ENCODE peak calls at places on chromosomes 12 and 14, in eight cellular contexts. One of them, this sample, is unnamed.

GRCh38 chr12:54033106-54033979 is 493 bp downstream of the HOXC5 start:
- DNase-seq in effector CD4-positive, alpha-beta T cell: no peak
- DNase-seq in stomach: peak; percentile 54
- DNase-seq in GM12865: no peak
- DNase-seq in iris pigment epithelial cell: peak; percentile 50
- DNase-seq in GOT3: no peak
- DNase-seq in AG10803: peak; percentile 61
- DNase-seq in MCF 10A: peak; percentile 54
- DNase-seq in this sample: no peak

GRCh38 chr12:113800201-113800600 is 165.9 kb downstream of the RBM19 start:
- DNase-seq in stomach: no peak
- DNase-seq in effector CD4-positive, alpha-beta T cell: no peak
- DNase-seq in GM12865: no peak
- DNase-seq in MCF 10A: no peak
- DNase-seq in iris pigment epithelial cell: no peak
- DNase-seq in AG10803: no peak
- DNase-seq in GOT3: no peak
- DNase-seq in this sample: no peak

GRCh38 chr14:79043194-79043889 is 873.2 kb downstream of the NRXN3 start:
- DNase-seq in MCF 10A: no peak
- DNase-seq in AG10803: no peak
- DNase-seq in effector CD4-positive, alpha-beta T cell: no peak
- DNase-seq in GM12865: no peak
- DNase-seq in iris pigment epithelial cell: no peak
- DNase-seq in stomach: no peak
- DNase-seq in GOT3: no peak
- DNase-seq in this sample: no peak

GRCh38 chr12:91964501-91964900 is 181.1 kb downstream of the BTG1 start:
- DNase-seq in effector CD4-positive, alpha-beta T cell: no peak
- DNase-seq in GM12865: no peak
- DNase-seq in iris pigment epithelial cell: no peak
- DNase-seq in AG10803: peak; percentile 35
- DNase-seq in MCF 10A: no peak
- DNase-seq in GOT3: no peak
- DNase-seq in stomach: no peak
- DNase-seq in this sample: no peak

GRCh38 chr12:59086124-59086523 is 165.8 kb upstream of the LRIG3 start:
- DNase-seq in GOT3: no peak
- DNase-seq in MCF 10A: no peak
- DNase-seq in effector CD4-positive, alpha-beta T cell: no peak
- DNase-seq in GM12865: no peak
- DNase-seq in iris pigment epithelial cell: no peak
- DNase-seq in AG10803: no peak
- DNase-seq in stomach: no peak
- DNase-seq in this sample: no peak

GRCh38 chr14:106268013-106268727 is 741.8 kb downstream of the TMEM121 start:
- DNase-seq in effector CD4-positive, alpha-beta T cell: peak; percentile 66
- DNase-seq in GM12865: peak; percentile 47
- DNase-seq in iris pigment epithelial cell: no peak
- DNase-seq in GOT3: no peak
- DNase-seq in AG10803: no peak
- DNase-seq in MCF 10A: peak; percentile 12
- DNase-seq in stomach: peak; percentile 55
- DNase-seq in this sample: peak; percentile 86

GRCh38 chr12:6871052-6871957 is 1.8 kb downstream of the SPSB2 start:
- DNase-seq in iris pigment epithelial cell: no peak
- DNase-seq in AG10803: peak; percentile 24
- DNase-seq in effector CD4-positive, alpha-beta T cell: no peak
- DNase-seq in stomach: peak; percentile 45
- DNase-seq in MCF 10A: peak; percentile 77
- DNase-seq in GM12865: peak; percentile 55
- DNase-seq in GOT3: no peak
- DNase-seq in this sample: peak; percentile 81

GRCh38 chr14:96216627-96217026 is 12.0 kb downstream of the BDKRB2 start:
- DNase-seq in GOT3: no peak
- DNase-seq in iris pigment epithelial cell: no peak
- DNase-seq in GM12865: no peak
- DNase-seq in AG10803: no peak
- DNase-seq in MCF 10A: no peak
- DNase-seq in stomach: no peak
- DNase-seq in effector CD4-positive, alpha-beta T cell: no peak
- DNase-seq in this sample: no peak

GRCh38 chr14:55702501-55702900 is 122.5 kb downstream of the KTN1 start:
- DNase-seq in iris pigment epithelial cell: no peak
- DNase-seq in GOT3: no peak
- DNase-seq in MCF 10A: no peak
- DNase-seq in effector CD4-positive, alpha-beta T cell: no peak
- DNase-seq in stomach: no peak
- DNase-seq in GM12865: no peak
- DNase-seq in AG10803: no peak
- DNase-seq in this sample: no peak

GRCh38 chr12:49807991-49808580 is 20.1 kb downstream of the NCKAP5L start:
- DNase-seq in effector CD4-positive, alpha-beta T cell: no peak
- DNase-seq in AG10803: no peak
- DNase-seq in stomach: no peak
- DNase-seq in MCF 10A: no peak
- DNase-seq in GM12865: no peak
- DNase-seq in GOT3: no peak
- DNase-seq in iris pigment epithelial cell: no peak
- DNase-seq in this sample: no peak

GRCh38 chr12:122841544-122842321 is 6.5 kb downstream of the HIP1R start:
- DNase-seq in AG10803: peak; percentile 65
- DNase-seq in stomach: peak; percentile 71
- DNase-seq in iris pigment epithelial cell: peak; percentile 67
- DNase-seq in effector CD4-positive, alpha-beta T cell: no peak
- DNase-seq in GOT3: no peak
- DNase-seq in GM12865: no peak
- DNase-seq in MCF 10A: peak; percentile 24
- DNase-seq in this sample: no peak

GRCh38 chr14:104917992-104918391 is 6.7 kb upstream of the PLD4 start:
- DNase-seq in GM12865: no peak
- DNase-seq in stomach: no peak
- DNase-seq in GOT3: no peak
- DNase-seq in iris pigment epithelial cell: no peak
- DNase-seq in MCF 10A: no peak
- DNase-seq in effector CD4-positive, alpha-beta T cell: no peak
- DNase-seq in AG10803: peak; percentile 16
- DNase-seq in this sample: peak; percentile 36

GRCh38 chr12:105740970-105741725 is 397.6 kb downstream of the NUAK1 start:
- DNase-seq in GM12865: no peak
- DNase-seq in AG10803: peak; percentile 84
- DNase-seq in iris pigment epithelial cell: no peak
- DNase-seq in stomach: no peak
- DNase-seq in GOT3: no peak
- DNase-seq in MCF 10A: peak; percentile 48
- DNase-seq in effector CD4-positive, alpha-beta T cell: no peak
- DNase-seq in this sample: no peak

GRCh38 chr14:93970589-93970966 is 5.8 kb downstream of the ASB2 start:
- DNase-seq in effector CD4-positive, alpha-beta T cell: peak; percentile 65
- DNase-seq in MCF 10A: peak; percentile 61
- DNase-seq in AG10803: no peak
- DNase-seq in stomach: peak; percentile 60
- DNase-seq in iris pigment epithelial cell: no peak
- DNase-seq in GM12865: peak; percentile 69
- DNase-seq in GOT3: no peak
- DNase-seq in this sample: no peak

GRCh38 chr12:131831635-131832041 is 3.4 kb downstream of the MMP17 start:
- DNase-seq in GM12865: no peak
- DNase-seq in GOT3: no peak
- DNase-seq in stomach: no peak
- DNase-seq in MCF 10A: peak; percentile 54
- DNase-seq in effector CD4-positive, alpha-beta T cell: no peak
- DNase-seq in iris pigment epithelial cell: peak; percentile 54
- DNase-seq in AG10803: peak; percentile 94
- DNase-seq in this sample: no peak

GRCh38 chr14:64738306-64738879 is 34.2 kb downstream of the PLEKHG3 start:
- DNase-seq in AG10803: no peak
- DNase-seq in GM12865: no peak
- DNase-seq in iris pigment epithelial cell: no peak
- DNase-seq in MCF 10A: no peak
- DNase-seq in GOT3: no peak
- DNase-seq in stomach: no peak
- DNase-seq in effector CD4-positive, alpha-beta T cell: no peak
- DNase-seq in this sample: no peak

GRCh38 chr12:115504241-115504941 is 773.1 kb downstream of the MED13L start:
- DNase-seq in GOT3: no peak
- DNase-seq in stomach: no peak
- DNase-seq in AG10803: no peak
- DNase-seq in MCF 10A: no peak
- DNase-seq in GM12865: peak; percentile 87
- DNase-seq in effector CD4-positive, alpha-beta T cell: no peak
- DNase-seq in iris pigment epithelial cell: no peak
- DNase-seq in this sample: no peak

GRCh38 chr12:25100203-25100602 is 94.8 kb downstream of the DNAI7 start:
- DNase-seq in stomach: no peak
- DNase-seq in MCF 10A: no peak
- DNase-seq in AG10803: no peak
- DNase-seq in effector CD4-positive, alpha-beta T cell: no peak
- DNase-seq in GOT3: no peak
- DNase-seq in iris pigment epithelial cell: no peak
- DNase-seq in GM12865: no peak
- DNase-seq in this sample: no peak

GRCh38 chr12:32566663-32567634 is 112.2 kb upstream of the DNM1L start:
- DNase-seq in GOT3: no peak
- DNase-seq in GM12865: no peak
- DNase-seq in stomach: no peak
- DNase-seq in AG10803: no peak
- DNase-seq in effector CD4-positive, alpha-beta T cell: no peak
- DNase-seq in MCF 10A: no peak
- DNase-seq in iris pigment epithelial cell: peak; percentile 45
- DNase-seq in this sample: no peak

GRCh38 chr14:103730490-103731035 is 15.0 kb downstream of the ZFYVE21 start:
- DNase-seq in GOT3: no peak
- DNase-seq in effector CD4-positive, alpha-beta T cell: no peak
- DNase-seq in stomach: peak; percentile 74
- DNase-seq in GM12865: no peak
- DNase-seq in iris pigment epithelial cell: no peak
- DNase-seq in MCF 10A: no peak
- DNase-seq in AG10803: no peak
- DNase-seq in this sample: no peak

GRCh38 chr12:109485201-109485600 is 7.8 kb downstream of the UBE3B start:
- DNase-seq in iris pigment epithelial cell: no peak
- DNase-seq in GOT3: no peak
- DNase-seq in stomach: no peak
- DNase-seq in MCF 10A: no peak
- DNase-seq in effector CD4-positive, alpha-beta T cell: no peak
- DNase-seq in GM12865: no peak
- DNase-seq in AG10803: no peak
- DNase-seq in this sample: no peak

GRCh38 chr12:57616383-57617101 is 5.3 kb downstream of the ARHGEF25 start:
- DNase-seq in stomach: no peak
- DNase-seq in GOT3: peak; percentile 86
- DNase-seq in iris pigment epithelial cell: no peak
- DNase-seq in effector CD4-positive, alpha-beta T cell: no peak
- DNase-seq in MCF 10A: peak; percentile 55
- DNase-seq in GM12865: no peak
- DNase-seq in AG10803: peak; percentile 48
- DNase-seq in this sample: no peak

GRCh38 chr14:51394391-51394790 is 154.3 kb downstream of the TMX1 start:
- DNase-seq in stomach: no peak
- DNase-seq in effector CD4-positive, alpha-beta T cell: no peak
- DNase-seq in MCF 10A: no peak
- DNase-seq in GOT3: no peak
- DNase-seq in AG10803: peak; percentile 95
- DNase-seq in GM12865: no peak
- DNase-seq in iris pigment epithelial cell: no peak
- DNase-seq in this sample: no peak

GRCh38 chr12:124379379-124379937 is 84.6 kb downstream of the RFLNA start:
- DNase-seq in iris pigment epithelial cell: no peak
- DNase-seq in GM12865: no peak
- DNase-seq in GOT3: no peak
- DNase-seq in MCF 10A: no peak
- DNase-seq in AG10803: no peak
- DNase-seq in stomach: no peak
- DNase-seq in effector CD4-positive, alpha-beta T cell: no peak
- DNase-seq in this sample: no peak

GRCh38 chr14:104735830-104736642 is 12.0 kb downstream of the ADSS1 start:
- DNase-seq in GM12865: no peak
- DNase-seq in effector CD4-positive, alpha-beta T cell: no peak
- DNase-seq in AG10803: peak; percentile 88
- DNase-seq in stomach: peak; percentile 87
- DNase-seq in GOT3: no peak
- DNase-seq in MCF 10A: peak; percentile 81
- DNase-seq in iris pigment epithelial cell: peak; percentile 79
- DNase-seq in this sample: peak; percentile 98

GRCh38 chr14:58078471-58078870 is 73.5 kb downstream of the ARMH4 start:
- DNase-seq in GM12865: no peak
- DNase-seq in stomach: no peak
- DNase-seq in MCF 10A: no peak
- DNase-seq in iris pigment epithelial cell: peak; percentile 3
- DNase-seq in AG10803: peak; percentile 73
- DNase-seq in GOT3: no peak
- DNase-seq in effector CD4-positive, alpha-beta T cell: no peak
- DNase-seq in this sample: no peak

GRCh38 chr12:100128509-100128908 is 14.2 kb downstream of the BLTP3B start:
- DNase-seq in effector CD4-positive, alpha-beta T cell: no peak
- DNase-seq in GOT3: no peak
- DNase-seq in GM12865: no peak
- DNase-seq in iris pigment epithelial cell: peak; percentile 58
- DNase-seq in AG10803: peak; percentile 70
- DNase-seq in stomach: no peak
- DNase-seq in MCF 10A: peak; percentile 77
- DNase-seq in this sample: no peak

GRCh38 chr12:79071498-79071897 is 206.9 kb downstream of the SYT1 start:
- DNase-seq in GM12865: no peak
- DNase-seq in stomach: no peak
- DNase-seq in AG10803: no peak
- DNase-seq in MCF 10A: no peak
- DNase-seq in GOT3: no peak
- DNase-seq in iris pigment epithelial cell: no peak
- DNase-seq in effector CD4-positive, alpha-beta T cell: no peak
- DNase-seq in this sample: no peak

GRCh38 chr12:68733661-68734071 is 12.3 kb upstream of the SLC35E3 start:
- DNase-seq in AG10803: peak; percentile 50
- DNase-seq in MCF 10A: peak; percentile 16
- DNase-seq in effector CD4-positive, alpha-beta T cell: no peak
- DNase-seq in GOT3: no peak
- DNase-seq in iris pigment epithelial cell: peak; percentile 88
- DNase-seq in GM12865: no peak
- DNase-seq in stomach: no peak
- DNase-seq in this sample: no peak

GRCh38 chr12:78562358-78563205 is 302.0 kb upstream of the SYT1 start:
- DNase-seq in effector CD4-positive, alpha-beta T cell: no peak
- DNase-seq in GM12865: peak; percentile 8
- DNase-seq in iris pigment epithelial cell: peak; percentile 18
- DNase-seq in AG10803: peak; percentile 19
- DNase-seq in MCF 10A: peak; percentile 47
- DNase-seq in GOT3: no peak
- DNase-seq in stomach: no peak
- DNase-seq in this sample: no peak

GRCh38 chr12:12272869-12273268 is 6.0 kb upstream of the LRP6 start:
- DNase-seq in effector CD4-positive, alpha-beta T cell: no peak
- DNase-seq in stomach: no peak
- DNase-seq in iris pigment epithelial cell: no peak
- DNase-seq in GM12865: no peak
- DNase-seq in MCF 10A: no peak
- DNase-seq in AG10803: peak; percentile 66
- DNase-seq in GOT3: no peak
- DNase-seq in this sample: no peak

GRCh38 chr12:34605955-34606748 is 583.9 kb downstream of the ALG10 start:
- DNase-seq in AG10803: no peak
- DNase-seq in GM12865: no peak
- DNase-seq in MCF 10A: no peak
- DNase-seq in effector CD4-positive, alpha-beta T cell: no peak
- DNase-seq in stomach: no peak
- DNase-seq in GOT3: no peak
- DNase-seq in iris pigment epithelial cell: no peak
- DNase-seq in this sample: peak; percentile 42

GRCh38 chr12:125683748-125684381 is 618.6 kb downstream of the AACS start:
- DNase-seq in AG10803: no peak
- DNase-seq in MCF 10A: no peak
- DNase-seq in stomach: peak; percentile 70
- DNase-seq in effector CD4-positive, alpha-beta T cell: no peak
- DNase-seq in GOT3: no peak
- DNase-seq in iris pigment epithelial cell: no peak
- DNase-seq in GM12865: peak; percentile 64
- DNase-seq in this sample: no peak

GRCh38 chr12:123748661-123749060 is 13.4 kb upstream of the DNAH10 start:
- DNase-seq in GOT3: no peak
- DNase-seq in MCF 10A: peak; percentile 7
- DNase-seq in stomach: no peak
- DNase-seq in AG10803: no peak
- DNase-seq in effector CD4-positive, alpha-beta T cell: no peak
- DNase-seq in iris pigment epithelial cell: peak; percentile 54
- DNase-seq in GM12865: no peak
- DNase-seq in this sample: no peak